ENCODE peak calls at places on chromosomes 5 and 9, in seven cellular contexts. K, Z, X, A, D, Q and R are unnamed samples.
A peak's percentile ranks its signal among the peaks of the same experiment; 100 is the strongest.

GRCh38 chr5:5217371-5217770 is 77.2 kb downstream of the ADAMTS16 start:
- DNase-seq in K (no peak), Z (no peak), X (no peak), A (no peak), D (no peak), Q (no peak), R (no peak)

GRCh38 chr5:116947691-116948528 is 373.3 kb upstream of the SEMA6A start:
- DNase-seq in K (peak; percentile 48), Z (peak; percentile 71), X (peak; percentile 7), A (peak; percentile 80), D (peak; percentile 71), Q (peak; percentile 93), R (peak; percentile 80)

GRCh38 chr5:97111612-97112011 is 30.8 kb downstream of the LIX1 start:
- DNase-seq in K (no peak), Z (no peak), X (no peak), A (no peak), D (no peak), Q (no peak), R (no peak)

GRCh38 chr9:107586493-107586892 is 96.9 kb upstream of the KLF4 start:
- DNase-seq in K (no peak), Z (no peak), X (no peak), A (no peak), D (no peak), Q (no peak), R (peak; percentile 28)

GRCh38 chr5:6780802-6781391 is 67.7 kb downstream of the TENT4A start:
- DNase-seq in K (no peak), Z (no peak), X (no peak), A (peak; percentile 38), D (no peak), Q (no peak), R (no peak)

GRCh38 chr9:133864011-133864410 is 125.9 kb upstream of the SARDH start:
- DNase-seq in K (no peak), Z (peak; percentile 29), X (no peak), A (no peak), D (no peak), Q (peak; percentile 90), R (no peak)

GRCh38 chr9:137286980-137287383 is 9.5 kb downstream of the TOR4A start:
- DNase-seq in K (no peak), Z (peak; percentile 47), X (peak; percentile 66), A (peak; percentile 72), D (peak; percentile 75), Q (peak; percentile 68), R (peak; percentile 82)

GRCh38 chr9:20549053-20549452 is 73.2 kb downstream of the MLLT3 start:
- DNase-seq in K (no peak), Z (no peak), X (no peak), A (no peak), D (no peak), Q (no peak), R (no peak)

GRCh38 chr5:173163219-173163618 is 18.9 kb downstream of the BNIP1 start:
- DNase-seq in K (no peak), Z (peak; percentile 70), X (no peak), A (no peak), D (no peak), Q (no peak), R (no peak)
- H3K36me3 ChIP-seq in K (peaks cover 19% of the 10 kb centered on the region), Z (peaks cover 2% of the 10 kb centered on the region), X (peaks cover 10% of the 10 kb centered on the region), A (no peaks in the 10 kb centered on the region), D (peaks cover 4% of the 10 kb centered on the region), Q (peaks cover 8% of the 10 kb centered on the region), R (peaks cover 68% of the 10 kb centered on the region)

GRCh38 chr9:114296338-114296737 is 26.6 kb upstream of the ORM1 start:
- DNase-seq in K (no peak), Z (no peak), X (no peak), A (no peak), D (no peak), Q (no peak), R (no peak)
- H3K36me3 ChIP-seq in K (no peaks in the 10 kb centered on the region), Z (peaks cover 10% of the 10 kb centered on the region), X (peaks cover 33% of the 10 kb centered on the region), A (no peaks in the 10 kb centered on the region), D (peaks cover 2% of the 10 kb centered on the region), Q (peaks cover 33% of the 10 kb centered on the region), R (peaks cover 53% of the 10 kb centered on the region)

GRCh38 chr9:123525957-123526356 is 170.0 kb downstream of the CRB2 start:
- DNase-seq in K (no peak), Z (no peak), X (no peak), A (no peak), D (no peak), Q (no peak), R (no peak)

GRCh38 chr9:123528521-123528920 is 172.5 kb downstream of the CRB2 start:
- DNase-seq in K (no peak), Z (no peak), X (no peak), A (no peak), D (no peak), Q (no peak), R (no peak)

GRCh38 chr9:123525424-123525823 is 169.4 kb downstream of the CRB2 start:
- DNase-seq in K (no peak), Z (no peak), X (no peak), A (no peak), D (no peak), Q (no peak), R (no peak)

GRCh38 chr9:123534336-123534735 is 178.3 kb downstream of the CRB2 start:
- DNase-seq in K (no peak), Z (no peak), X (no peak), A (no peak), D (no peak), Q (no peak), R (no peak)

DNA sequence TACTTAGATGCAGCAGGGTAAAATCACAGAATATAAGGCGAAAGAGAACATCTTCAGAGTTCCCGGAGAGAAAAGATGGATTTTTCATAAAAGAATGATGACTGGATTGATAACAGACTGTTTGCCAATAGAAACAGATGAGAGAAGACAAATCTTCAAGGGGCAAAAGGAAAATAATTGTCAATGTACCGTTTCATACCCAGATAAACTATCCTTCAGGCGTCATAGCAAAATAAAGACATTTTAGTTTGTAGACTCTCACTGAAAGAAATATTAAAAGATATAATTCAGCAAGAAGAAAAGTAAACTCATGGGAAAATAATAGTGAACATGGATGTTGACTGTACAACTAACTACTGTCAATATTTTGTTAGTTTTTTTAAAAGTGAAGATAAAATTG is 174.2 kb downstream of the CRB2 start:
- DNase-seq in K (no peak), Z (no peak), X (no peak), A (no peak), D (no peak), Q (no peak), R (no peak)
- H3K36me3 ChIP-seq in K (no peaks in the 10 kb centered on the region), Z (no peaks in the 10 kb centered on the region), X (peaks cover 7% of the 10 kb centered on the region), A (no peaks in the 10 kb centered on the region), D (no peaks in the 10 kb centered on the region), Q (peaks cover 1% of the 10 kb centered on the region), R (no peaks in the 10 kb centered on the region)

DNA sequence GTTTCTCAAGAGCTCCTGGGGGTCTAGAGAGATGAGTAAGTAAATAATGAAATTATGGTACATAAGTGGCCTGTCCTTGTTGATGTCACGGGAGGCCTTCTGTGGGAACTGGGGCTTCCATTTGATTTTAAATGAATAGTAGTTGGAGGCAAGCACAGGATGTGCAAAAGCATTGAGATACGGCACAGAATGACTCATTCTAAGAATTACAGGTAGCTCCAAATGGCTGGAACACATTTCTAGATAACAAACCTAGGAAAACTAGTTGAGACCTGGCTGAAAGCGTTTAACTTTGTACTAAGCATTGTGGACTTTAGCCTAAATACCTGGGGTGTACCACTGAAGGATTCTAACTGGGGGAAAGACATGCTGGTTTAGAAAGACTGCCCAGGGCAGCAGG is 9.4 kb downstream of the SKP2 start:
- DNase-seq in K (no peak), Z (no peak), X (no peak), A (no peak), D (no peak), Q (peak; percentile 89), R (no peak)
- H3K36me3 ChIP-seq in K (peaks cover 9% of the 10 kb centered on the region), Z (peaks cover 58% of the 10 kb centered on the region), X (peaks cover 38% of the 10 kb centered on the region), A (peaks cover 41% of the 10 kb centered on the region), D (peaks cover 4% of the 10 kb centered on the region), Q (peaks cover 19% of the 10 kb centered on the region), R (peaks cover 92% of the 10 kb centered on the region)

GRCh38 chr5:136056771-136057335 is 28.1 kb downstream of the TGFBI start:
- DNase-seq in K (no peak), Z (no peak), X (peak; percentile 39), A (no peak), D (no peak), Q (no peak), R (no peak)

GRCh38 chr5:136057401-136057951 is 28.7 kb downstream of the TGFBI start:
- DNase-seq in K (no peak), Z (peak; percentile 58), X (peak; percentile 43), A (no peak), D (no peak), Q (peak; percentile 26), R (no peak)

GRCh38 chr5:136056336-136056735 is 27.5 kb downstream of the TGFBI start:
- DNase-seq in K (no peak), Z (no peak), X (no peak), A (no peak), D (no peak), Q (peak; percentile 77), R (no peak)

GRCh38 chr5:136054133-136054996 is 25.6 kb downstream of the TGFBI start:
- DNase-seq in K (no peak), Z (peak; percentile 35), X (peak; percentile 61), A (no peak), D (no peak), Q (no peak), R (no peak)

DNA sequence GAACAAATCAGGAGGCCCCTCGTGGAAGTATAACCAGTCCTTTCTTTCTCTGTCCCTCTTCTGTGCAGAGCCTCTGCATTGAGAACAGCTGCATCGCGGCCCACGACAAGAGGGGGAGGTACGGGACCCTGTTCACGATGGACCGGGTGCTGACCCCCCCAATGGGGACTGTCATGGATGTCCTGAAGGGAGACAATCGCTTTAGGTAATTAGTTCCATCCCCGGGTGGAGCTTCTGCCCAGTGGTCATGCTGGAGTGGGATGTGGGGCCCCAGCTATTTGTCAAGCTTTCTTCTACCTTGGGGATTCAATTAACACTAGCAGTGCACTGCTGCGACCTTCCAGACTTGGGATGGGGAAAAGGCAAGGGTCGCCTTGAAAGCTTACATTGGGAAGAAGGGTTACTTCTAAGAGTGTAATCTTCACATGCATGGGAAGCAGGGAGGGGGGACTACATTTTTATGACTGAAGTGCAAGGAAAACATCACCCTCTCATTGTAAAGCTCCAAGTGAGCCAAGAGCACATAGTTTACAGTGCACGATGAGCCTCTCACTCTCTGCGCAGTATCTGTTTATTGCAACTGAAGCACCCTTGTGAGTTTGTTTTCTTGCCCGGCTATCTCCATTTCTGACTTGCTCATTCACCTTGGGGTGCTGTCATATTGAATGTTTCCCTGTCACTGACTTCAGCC is 27.0 kb downstream of the TGFBI start:
- DNase-seq in K (no peak), Z (no peak), X (no peak), A (no peak), D (no peak), Q (no peak), R (no peak)
- H3K36me3 ChIP-seq in K (no peaks in the 10 kb centered on the region), Z (no peaks in the 10 kb centered on the region), X (peaks cover 73% of the 10 kb centered on the region), A (no peaks in the 10 kb centered on the region), D (no peaks in the 10 kb centered on the region), Q (peaks cover 71% of the 10 kb centered on the region), R (peaks cover 2% of the 10 kb centered on the region)

GRCh38 chr5:119131530-119132313 is 60.8 kb downstream of the DMXL1 start:
- DNase-seq in K (no peak), Z (no peak), X (peak; percentile 23), A (no peak), D (no peak), Q (no peak), R (no peak)
- H3K36me3 ChIP-seq in K (peaks cover 11% of the 10 kb centered on the region), Z (peaks cover 30% of the 10 kb centered on the region), X (peaks cover 21% of the 10 kb centered on the region), A (no peaks in the 10 kb centered on the region), D (no peaks in the 10 kb centered on the region), Q (peaks cover 7% of the 10 kb centered on the region), R (peaks cover 64% of the 10 kb centered on the region)

GRCh38 chr5:72183231-72183630 is 76.0 kb downstream of the MAP1B start:
- DNase-seq in K (no peak), Z (no peak), X (no peak), A (no peak), D (no peak), Q (no peak), R (no peak)
- H3K36me3 ChIP-seq in K (no peaks in the 10 kb centered on the region), Z (no peaks in the 10 kb centered on the region), X (peaks cover 37% of the 10 kb centered on the region), A (no peaks in the 10 kb centered on the region), D (no peaks in the 10 kb centered on the region), Q (no peaks in the 10 kb centered on the region), R (no peaks in the 10 kb centered on the region)

GRCh38 chr5:134563962-134564361 is 38.5 kb downstream of the JADE2 start:
- DNase-seq in K (no peak), Z (no peak), X (no peak), A (no peak), D (no peak), Q (no peak), R (no peak)
- H3K36me3 ChIP-seq in K (peaks cover 96% of the 10 kb centered on the region), Z (peaks cover 5% of the 10 kb centered on the region), X (peaks cover 19% of the 10 kb centered on the region), A (peaks cover 18% of the 10 kb centered on the region), D (no peaks in the 10 kb centered on the region), Q (peaks cover 20% of the 10 kb centered on the region), R (peaks cover 91% of the 10 kb centered on the region)